ENCODE peak calls at places on chromosome 21, in four cellular contexts. Q, S, U and C are unnamed samples.

GRCh38 chr21:33155457-33155856 is 74.3 kb upstream of the IFNAR2 start:
- DNase-seq in Q (no peak), S (no peak), U (no peak), C (peak; percentile 3)

GRCh38 chr21:25934771-25935224 is 200.0 kb downstream of the GABPA start:
- DNase-seq in Q (peak; percentile 87), S (peak; percentile 88), U (peak; percentile 65), C (peak; percentile 47)

GRCh38 chr21:34922487-34922886 is 126.6 kb downstream of the RUNX1 start:
- DNase-seq in Q (no peak), S (no peak), U (no peak), C (no peak)

GRCh38 chr21:43188181-43188580 is 19.4 kb downstream of the CRYAA start:
- DNase-seq in Q (no peak), S (no peak), U (no peak), C (no peak)

GRCh38 chr21:22351076-22351475 is 1352.9 kb downstream of the NCAM2 start:
- DNase-seq in Q (no peak), S (no peak), U (no peak), C (no peak)

GRCh38 chr21:28675265-28676041 is 317.2 kb downstream of the LTN1 start:
- DNase-seq in Q (no peak), S (peak; percentile 18), U (no peak), C (no peak)

GRCh38 chr21:18951291-18952038 is 547.9 kb upstream of the TMPRSS15 start:
- DNase-seq in Q (no peak), S (no peak), U (no peak), C (no peak)

GRCh38 chr21:36699026-36699545 is at the start of gene SIM2:
- DNase-seq in Q (no peak), S (peak; percentile 35), U (no peak), C (peak; percentile 58)

GRCh38 chr21:31580866-31581276 is 78.6 kb upstream of the SOD1 start:
- DNase-seq in Q (peak; percentile 64), S (peak; percentile 30), U (peak; percentile 9), C (peak; percentile 74)

GRCh38 chr21:33684923-33685560 is 42.7 kb downstream of the ITSN1 start:
- DNase-seq in Q (no peak), S (no peak), U (no peak), C (no peak)

GRCh38 chr21:36185498-36185897 is 28.9 kb downstream of the DOP1B start:
- DNase-seq in Q (no peak), S (no peak), U (no peak), C (no peak)

GRCh38 chr21:25457411-25457810 is 149.9 kb downstream of the MRPL39 start:
- DNase-seq in Q (no peak), S (no peak), U (no peak), C (no peak)

GRCh38 chr21:36320421-36321324 is 676 bp downstream of the MORC3 start:
- DNase-seq in Q (peak; percentile 51), S (peak; percentile 71), U (peak; percentile 10), C (peak; percentile 87)

GRCh38 chr21:26140185-26140584 is 30.4 kb downstream of the APP start:
- DNase-seq in Q (peak; percentile 22), S (peak; percentile 37), U (no peak), C (peak; percentile 42)

GRCh38 chr21:27648560-27648959 is 681.7 kb upstream of the ADAMTS5 start:
- DNase-seq in Q (no peak), S (no peak), U (no peak), C (no peak)

GRCh38 chr21:25456672-25457071 is 150.6 kb downstream of the MRPL39 start:
- DNase-seq in Q (peak; percentile 16), S (no peak), U (no peak), C (no peak)

GRCh38 chr21:44473915-44474555 is 18.7 kb downstream of the LRRC3 start:
- DNase-seq in Q (no peak), S (no peak), U (no peak), C (no peak)

GRCh38 chr21:17785403-17785788 is 33.8 kb downstream of the C21orf91 start:
- DNase-seq in Q (no peak), S (no peak), U (no peak), C (no peak)

GRCh38 chr21:36504067-36505058 is 24.4 kb upstream of the CLDN14 start:
- DNase-seq in Q (peak; percentile 50), S (no peak), U (no peak), C (no peak)

GRCh38 chr21:16302851-16303282 is 573.1 kb downstream of the USP25 start:
- DNase-seq in Q (peak; percentile 24), S (peak; percentile 76), U (no peak), C (no peak)

GRCh38 chr21:43679951-43680350 is 20.6 kb downstream of the RRP1B start:
- DNase-seq in Q (no peak), S (no peak), U (no peak), C (no peak)

GRCh38 chr21:21897275-21897883 is 899.2 kb downstream of the NCAM2 start:
- DNase-seq in Q (peak; percentile 40), S (no peak), U (no peak), C (no peak)

GRCh38 chr21:17390575-17390974 is 122.3 kb upstream of the CXADR start:
- DNase-seq in Q (no peak), S (no peak), U (no peak), C (no peak)

GRCh38 chr21:31514598-31514997 is 144.9 kb upstream of the SOD1 start:
- DNase-seq in Q (peak; percentile 44), S (no peak), U (no peak), C (no peak)

GRCh38 chr21:32212116-32212515 is 66.7 kb downstream of the MIS18A start:
- DNase-seq in Q (no peak), S (no peak), U (no peak), C (no peak)

GRCh38 chr21:34558166-34558565 is 46.2 kb upstream of the KCNE1 start:
- DNase-seq in Q (no peak), S (no peak), U (no peak), C (no peak)

GRCh38 chr21:44018813-44019567 is 6.9 kb downstream of the TRAPPC10 start:
- DNase-seq in Q (no peak), S (no peak), U (no peak), C (no peak)

GRCh38 chr21:43703068-43703880 is 15.7 kb upstream of the PDXK start:
- DNase-seq in Q (peak; percentile 70), S (no peak), U (no peak), C (peak; percentile 80)

GRCh38 chr21:21688877-21689276 is 690.7 kb downstream of the NCAM2 start:
- DNase-seq in Q (no peak), S (no peak), U (no peak), C (no peak)

GRCh38 chr21:36306872-36307534 is 13.0 kb upstream of the MORC3 start:
- DNase-seq in Q (no peak), S (no peak), U (no peak), C (no peak)

GRCh38 chr21:43902441-43902840 is 37.4 kb downstream of the AGPAT3 start:
- DNase-seq in Q (no peak), S (peak; percentile 52), U (no peak), C (no peak)

GRCh38 chr21:44420416-44421205 is 34.7 kb upstream of the LRRC3 start:
- DNase-seq in Q (no peak), S (peak; percentile 5), U (no peak), C (peak; percentile 10)

GRCh38 chr21:16046625-16047340 is 317.0 kb downstream of the USP25 start:
- DNase-seq in Q (no peak), S (no peak), U (no peak), C (no peak)

GRCh38 chr21:34885636-34886553 is 163.2 kb downstream of the RUNX1 start:
- DNase-seq in Q (peak; percentile 23), S (no peak), U (no peak), C (no peak)

GRCh38 chr21:26842300-26842699 is 2.9 kb downstream of the ADAMTS1 start:
- DNase-seq in Q (no peak), S (peak; percentile 56), U (no peak), C (no peak)

GRCh38 chr21:44382536-44382935 is 29.1 kb downstream of the TRPM2 start:
- DNase-seq in Q (no peak), S (no peak), U (no peak), C (no peak)

GRCh38 chr21:31444061-31444460 is 100.0 kb upstream of the TIAM1 start:
- DNase-seq in Q (no peak), S (no peak), U (no peak), C (no peak)

GRCh38 chr21:27132270-27132669 is 165.4 kb upstream of the ADAMTS5 start:
- DNase-seq in Q (no peak), S (no peak), U (no peak), C (no peak)

GRCh38 chr21:19122371-19122770 is 718.8 kb upstream of the TMPRSS15 start:
- DNase-seq in Q (no peak), S (no peak), U (no peak), C (no peak)

DNA sequence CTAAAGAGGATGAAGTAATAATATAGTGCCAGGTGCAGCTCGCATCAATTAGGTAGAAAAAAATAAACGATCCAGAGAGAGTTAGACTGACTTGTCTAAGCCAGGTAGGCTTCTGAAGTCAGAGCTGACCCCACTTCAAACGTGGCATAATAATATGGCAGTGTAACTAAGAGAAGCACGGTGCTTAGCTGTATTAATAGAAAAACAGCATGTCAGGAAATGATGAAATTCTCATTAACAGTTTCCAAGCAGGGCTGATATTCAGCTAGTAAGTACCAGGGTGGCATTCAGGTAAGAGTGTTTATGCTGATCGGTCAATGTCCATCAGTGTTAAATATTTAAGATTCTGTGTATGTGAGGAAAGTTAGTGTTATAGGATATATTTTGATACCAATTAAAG is 145.8 kb upstream of the SAMSN1 start:
- DNase-seq in Q (no peak), S (no peak), U (no peak), C (no peak)
- H3K4me3 ChIP-seq in Q (no peak overlapping the region), S (no peak overlapping the region), U (no peak overlapping the region), C (no peak overlapping the region)

DNA sequence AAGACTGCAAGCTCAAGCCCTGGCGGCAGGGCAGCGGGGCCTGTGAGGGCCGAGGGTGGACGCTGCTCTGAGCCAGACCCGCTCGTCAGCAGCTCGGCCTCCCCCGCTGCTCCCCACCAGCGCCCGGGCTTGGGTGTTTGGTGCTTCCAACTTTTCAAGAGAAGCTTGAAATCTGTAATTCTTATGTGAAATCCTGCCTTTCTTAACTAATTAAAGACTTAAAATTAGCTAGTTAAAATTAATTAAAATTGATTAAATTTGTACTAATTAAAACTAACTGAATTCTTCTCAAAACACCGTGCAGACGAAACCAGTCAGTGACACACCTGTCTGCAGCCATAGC is 14.0 kb upstream of the SLC19A1 start:
- DNase-seq in Q (no peak), S (no peak), U (no peak), C (no peak)
- TF ChIP-seq CTCF in Q (no peak), S (no peak), U (no peak), C (no peak)

DNA sequence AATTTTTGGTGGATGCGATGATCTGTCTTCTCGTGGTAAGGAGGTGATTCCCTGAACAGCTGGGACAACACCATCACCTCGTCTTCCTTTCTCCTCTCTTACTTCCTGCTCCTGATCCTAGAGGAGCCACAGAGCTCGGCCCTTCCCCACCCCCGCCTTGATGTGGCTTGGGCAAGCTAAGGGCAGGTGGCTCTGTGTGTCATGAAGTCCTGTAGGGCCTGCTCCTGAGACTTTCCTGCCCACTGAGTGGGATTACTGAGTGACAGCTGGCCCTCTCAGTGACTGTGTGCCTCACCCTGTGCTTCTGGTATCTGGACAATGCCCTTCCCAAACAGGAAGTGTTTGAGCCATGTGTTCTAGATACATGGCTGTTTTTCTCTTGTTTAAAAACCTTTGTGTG is 153.0 kb downstream of the KCNJ6 start:
- DNase-seq in Q (no peak), S (no peak), U (no peak), C (peak; percentile 5)
- H3K9me3 ChIP-seq in Q (no peaks in the 10 kb centered on the region), S (no peaks in the 10 kb centered on the region), U (no peaks in the 10 kb centered on the region), C (no peaks in the 10 kb centered on the region)

GRCh38 chr21:41769106-41769505 is 2.3 kb upstream of the RIPK4 start:
- DNase-seq in Q (no peak), S (no peak), U (no peak), C (no peak)
- H3K4me3 ChIP-seq in Q (no peak overlapping the region), S (no peak overlapping the region), U (peak overlapping the region; percentile 69), C (no peak overlapping the region)

GRCh38 chr21:39630827-39631226 is 18.1 kb downstream of the B3GALT5 start:
- DNase-seq in Q (no peak), S (no peak), U (no peak), C (no peak)
- TF ChIP-seq CTCF in Q (no peak), S (no peak), U (no peak), C (no peak)